ENCODE peak calls at places on chromosome 1, in four cellular contexts. J, Y, R and S are unnamed samples.
A peak's percentile ranks its signal among the peaks of the same experiment; 100 is the strongest.

GRCh38 chr1:59052194-59052593 is 244.7 kb upstream of the FGGY start:
- DNase-seq in J (peak; percentile 38), Y (no peak), R (no peak), S (no peak)

GRCh38 chr1:183346276-183346732 is 71.9 kb downstream of the NMNAT2 start:
- DNase-seq in J (no peak), Y (no peak), R (no peak), S (no peak)

GRCh38 chr1:12179111-12179519 is 12.3 kb downstream of the TNFRSF1B start:
- DNase-seq in J (no peak), Y (peak; percentile 88), R (no peak), S (peak; percentile 96)

GRCh38 chr1:169163059-169163458 is 56.6 kb downstream of the ATP1B1 start:
- DNase-seq in J (no peak), Y (peak; percentile 30), R (no peak), S (no peak)

GRCh38 chr1:192835116-192835515 is 26.3 kb downstream of the RGS2 start:
- DNase-seq in J (no peak), Y (no peak), R (no peak), S (no peak)

GRCh38 chr1:115829023-115829674 is 11.8 kb downstream of the NHLH2 start:
- DNase-seq in J (peak; percentile 74), Y (peak; percentile 84), R (no peak), S (no peak)

GRCh38 chr1:163565171-163565570 is 243.4 kb downstream of the NUF2 start:
- DNase-seq in J (no peak), Y (no peak), R (no peak), S (no peak)

GRCh38 chr1:192158181-192158580 is at the start of gene RGS18:
- DNase-seq in J (no peak), Y (peak; percentile 84), R (no peak), S (no peak)

GRCh38 chr1:93723101-93723500 is 41.5 kb upstream of the BCAR3 start:
- DNase-seq in J (no peak), Y (no peak), R (no peak), S (no peak)

GRCh38 chr1:93463960-93464359 is 16.0 kb downstream of the FNBP1L start:
- DNase-seq in J (no peak), Y (peak; percentile 15), R (no peak), S (no peak)

GRCh38 chr1:173253046-173253445 is 45.9 kb upstream of the TNFSF4 start:
- DNase-seq in J (no peak), Y (peak; percentile 61), R (no peak), S (no peak)

GRCh38 chr1:34975312-34975711 is 9.8 kb downstream of the TMEM35B start:
- DNase-seq in J (no peak), Y (peak; percentile 12), R (no peak), S (no peak)

GRCh38 chr1:66925944-66926343 is 1.2 kb downstream of the MIER1 start:
- DNase-seq in J (no peak), Y (no peak), R (no peak), S (no peak)

GRCh38 chr1:28602536-28603439 is 10.7 kb downstream of the RAB42 start:
- DNase-seq in J (peak; percentile 81), Y (peak; percentile 82), R (no peak), S (no peak)

GRCh38 chr1:11880181-11880575 is 21.4 kb upstream of the NPPB start:
- DNase-seq in J (no peak), Y (no peak), R (no peak), S (no peak)

GRCh38 chr1:219090618-219091017 is 83.1 kb upstream of the LYPLAL1 start:
- DNase-seq in J (no peak), Y (no peak), R (no peak), S (no peak)

GRCh38 chr1:184881941-184882648 is 92.2 kb downstream of the NIBAN1 start:
- DNase-seq in J (no peak), Y (no peak), R (no peak), S (no peak)

GRCh38 chr1:90706437-90707362 is 10.4 kb downstream of the BARHL2 start:
- DNase-seq in J (peak; percentile 67), Y (no peak), R (peak; percentile 74), S (no peak)

GRCh38 chr1:242005866-242006565 is 7.1 kb upstream of the MAP1LC3C start:
- DNase-seq in J (no peak), Y (no peak), R (no peak), S (no peak)

GRCh38 chr1:116956378-116956777 is 45.2 kb upstream of the CD101 start:
- DNase-seq in J (no peak), Y (no peak), R (no peak), S (no peak)

GRCh38 chr1:244350027-244350426 is 101.7 kb downstream of the ADSS2 start:
- DNase-seq in J (no peak), Y (no peak), R (no peak), S (no peak)
- H3K4me1 ChIP-seq in J (peaks cover 12% of the 10 kb centered on the region), Y (peaks cover 21% of the 10 kb centered on the region), R (peaks cover 6% of the 10 kb centered on the region), S (no peaks in the 10 kb centered on the region)

DNA sequence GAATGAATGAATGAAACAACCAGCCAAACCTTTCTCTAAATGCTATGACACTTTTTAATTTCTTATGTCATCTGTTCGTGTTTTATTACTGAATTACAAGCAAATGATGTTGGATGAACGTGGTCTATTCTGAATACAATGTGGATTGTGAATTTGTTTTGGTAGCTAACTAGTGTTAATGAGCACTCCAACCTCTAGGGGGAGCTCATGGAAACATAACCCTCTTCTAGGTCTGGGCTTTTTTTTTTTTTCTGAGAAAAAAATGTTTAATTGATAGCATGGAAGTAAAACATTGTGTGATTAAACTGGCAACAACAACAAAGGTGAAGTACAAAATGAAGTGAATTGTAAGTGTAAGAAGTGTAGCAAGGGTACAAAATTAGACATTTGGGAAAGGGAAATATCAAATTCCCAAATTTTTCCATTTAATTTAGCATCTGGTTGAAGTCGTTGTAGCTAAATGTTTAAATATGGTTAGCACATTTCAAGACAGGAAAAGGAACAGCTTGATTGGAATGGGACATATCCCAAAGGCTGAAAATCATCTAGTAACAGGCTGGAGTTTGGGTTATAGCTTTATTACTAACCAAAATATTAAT is 42.6 kb upstream of the PTGS2 start:
- DNase-seq in J (peak; percentile 70), Y (peak; percentile 52), R (no peak), S (no peak)
- TF ChIP-seq CTCF in J (peak; percentile 45), Y (peak; percentile 57), R (peak; percentile 78), S (no peak)

DNA sequence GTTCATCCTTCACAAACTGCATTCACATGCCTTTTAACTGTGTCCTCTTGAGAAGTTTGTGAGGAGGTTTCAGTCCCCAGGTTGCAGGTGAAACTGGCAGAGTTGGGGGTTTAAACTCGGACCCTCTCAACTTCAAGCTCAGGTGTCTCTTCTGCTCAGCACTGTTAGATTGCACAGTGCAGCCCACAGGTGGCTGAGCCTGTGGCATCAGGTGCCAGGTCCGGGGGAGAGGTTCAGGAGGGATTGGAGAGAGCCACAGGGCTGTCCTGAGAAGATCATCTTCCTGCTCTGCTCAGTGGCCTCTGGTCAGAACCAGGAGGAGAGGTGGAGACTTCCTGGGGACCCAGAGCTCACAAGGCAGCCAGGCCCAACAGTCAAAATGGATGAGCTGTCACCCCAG is 152.2 kb upstream of the RAB4A start:
- DNase-seq in J (no peak), Y (no peak), R (no peak), S (no peak)
- H3K4me1 ChIP-seq in J (peaks cover 20% of the 10 kb centered on the region), Y (peaks cover 16% of the 10 kb centered on the region), R (peaks cover 2% of the 10 kb centered on the region), S (no peaks in the 10 kb centered on the region)

GRCh38 chr1:154906621-154907081 is 29.9 kb downstream of the PMVK start:
- DNase-seq in J (no peak), Y (no peak), R (no peak), S (no peak)
- TF ChIP-seq CTCF in J (peak; percentile 26), Y (peak; percentile 28), R (peak; percentile 50), S (no peak)

GRCh38 chr1:170692866-170693575 is 29.1 kb downstream of the PRRX1 start:
- DNase-seq in J (no peak), Y (peak; percentile 91), R (no peak), S (no peak)

GRCh38 chr1:170694172-170694926 is 30.4 kb downstream of the PRRX1 start:
- DNase-seq in J (no peak), Y (no peak), R (no peak), S (no peak)

GRCh38 chr1:170695955-170696590 is 32.1 kb downstream of the PRRX1 start:
- DNase-seq in J (no peak), Y (no peak), R (no peak), S (no peak)

GRCh38 chr1:170687625-170688024 is 23.7 kb downstream of the PRRX1 start:
- DNase-seq in J (no peak), Y (no peak), R (no peak), S (no peak)

GRCh38 chr1:170691258-170691657 is 27.3 kb downstream of the PRRX1 start:
- DNase-seq in J (no peak), Y (no peak), R (no peak), S (no peak)
- H3K4me1 ChIP-seq in J (peaks cover 22% of the 10 kb centered on the region), Y (peaks cover 15% of the 10 kb centered on the region), R (no peaks in the 10 kb centered on the region), S (no peaks in the 10 kb centered on the region)

GRCh38 chr1:1262759-1263158 is 10.9 kb downstream of the UBE2J2 start:
- DNase-seq in J (no peak), Y (no peak), R (no peak), S (no peak)

GRCh38 chr1:1267488-1268283 is 6.0 kb downstream of the UBE2J2 start:
- DNase-seq in J (no peak), Y (no peak), R (no peak), S (no peak)

GRCh38 chr1:1264026-1264425 is 9.6 kb downstream of the UBE2J2 start:
- DNase-seq in J (no peak), Y (peak; percentile 61), R (no peak), S (no peak)

GRCh38 chr1:1268284-1268682 is 5.4 kb downstream of the UBE2J2 start:
- DNase-seq in J (no peak), Y (no peak), R (no peak), S (no peak)

GRCh38 chr1:1264868-1265272 is 8.8 kb downstream of the UBE2J2 start:
- DNase-seq in J (no peak), Y (peak; percentile 100), R (peak; percentile 70), S (no peak)
- TF ChIP-seq CTCF in J (peak; percentile 18), Y (peak; percentile 72), R (peak; percentile 65), S (no peak)

DNA sequence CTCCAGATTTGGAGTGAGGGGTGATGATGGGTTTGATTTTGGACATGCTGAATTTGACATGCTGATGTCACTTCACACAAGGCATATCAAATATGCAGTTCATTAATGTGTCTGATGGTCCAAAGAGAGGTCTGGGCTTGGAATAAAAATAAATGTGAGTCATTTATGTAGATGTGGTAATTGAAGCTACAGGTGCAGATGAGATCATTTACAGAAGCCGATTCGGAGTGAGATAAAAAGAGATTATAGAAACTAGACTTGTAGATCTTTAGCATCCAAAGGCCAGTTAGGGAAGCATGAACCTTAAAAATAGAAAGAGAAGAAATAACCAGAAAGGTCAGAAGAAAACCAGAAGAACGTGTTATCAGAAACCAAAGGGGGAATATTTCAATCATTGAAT is 350.9 kb upstream of the ZP4 start:
- DNase-seq in J (no peak), Y (no peak), R (no peak), S (no peak)
- H3K4me1 ChIP-seq in J (no peaks in the 10 kb centered on the region), Y (no peaks in the 10 kb centered on the region), R (no peaks in the 10 kb centered on the region), S (no peaks in the 10 kb centered on the region)

GRCh38 chr1:156086256-156086662 is 4.0 kb upstream of the MEX3A start:
- DNase-seq in J (peak; percentile 73), Y (peak; percentile 50), R (no peak), S (no peak)
- TF ChIP-seq CTCF in J (no peak), Y (no peak), R (no peak), S (no peak)